ENCODE peak calls at places on chromosomes 16 and 17, in ten cellular contexts. A is psoas muscle, M is left ventricle myocardium inferior, Q is HCT116, E is uterus, I is neural progenitor cell, C is GM12865, N is thoracic aorta, G is tibial artery, V is heart left ventricle. T is an unnamed sample.

GRCh38 chr17:4806770-4807533 is at the start of gene PLD2:
- DNase-seq in V (peak; percentile 89), Q (peak; percentile 42), A (peak; percentile 87), G (peak; percentile 89), I (peak; percentile 96), C (peak; percentile 89), N (no peak), E (peak; percentile 80), M (peak; percentile 90), T (peak; percentile 87)

GRCh38 chr16:86584726-86585721 is 6.7 kb downstream of the FOXL1 start:
- DNase-seq in C (no peak), Q (no peak), V (no peak), I (no peak), E (no peak), G (peak; percentile 71), A (no peak), M (no peak), N (no peak), T (no peak)

GRCh38 chr17:9644910-9645751 is at the start of gene USP43:
- DNase-seq in I (peak; percentile 41), V (no peak), G (no peak), A (peak; percentile 15), M (no peak), E (no peak), N (no peak), C (no peak), Q (peak; percentile 32), T (peak; percentile 67)

GRCh38 chr16:28556914-28557320 is 3.2 kb downstream of the SGF29 start:
- DNase-seq in Q (no peak), N (no peak), C (no peak), E (no peak), I (no peak), G (no peak), A (no peak), V (no peak), M (no peak), T (no peak)

GRCh38 chr16:1870365-1871082 is 1.4 kb downstream of the MEIOB start:
- DNase-seq in V (no peak), M (no peak), N (no peak), G (no peak), I (no peak), Q (peak; percentile 48), E (no peak), C (no peak), A (no peak), T (no peak)

GRCh38 chr16:7113949-7114348 is 218.7 kb upstream of the RBFOX1 start:
- DNase-seq in N (no peak), I (no peak), G (no peak), A (no peak), M (no peak), C (no peak), Q (no peak), E (no peak), V (no peak), T (no peak)

GRCh38 chr16:82506734-82507133 is 120.0 kb upstream of the CDH13 start:
- DNase-seq in G (no peak), E (no peak), M (no peak), A (no peak), V (no peak), N (no peak), Q (no peak), I (no peak), C (no peak), T (no peak)

GRCh38 chr17:77388384-77389306 is 247.9 kb downstream of the SEC14L1 start:
- DNase-seq in I (no peak), C (no peak), M (no peak), A (no peak), V (no peak), G (no peak), E (no peak), N (no peak), Q (no peak), T (no peak)

GRCh38 chr17:65783845-65784334 is 222.4 kb upstream of the AXIN2 start:
- DNase-seq in V (no peak), Q (peak; percentile 76), M (no peak), C (no peak), I (no peak), E (no peak), A (no peak), G (no peak), N (no peak), T (no peak)

GRCh38 chr17:75113798-75114551 is 4.2 kb downstream of the ARMC7 start:
- DNase-seq in C (peak; percentile 97), N (peak; percentile 78), A (peak; percentile 86), Q (peak; percentile 90), I (peak; percentile 91), M (peak; percentile 86), V (peak; percentile 93), G (peak; percentile 92), E (peak; percentile 87), T (peak; percentile 88)

GRCh38 chr16:1929578-1930337 is 11.5 kb upstream of the HS3ST6 start:
- DNase-seq in C (peak; percentile 92), M (peak; percentile 93), G (peak; percentile 91), V (peak; percentile 90), I (peak; percentile 92), N (peak; percentile 40), A (peak; percentile 92), Q (no peak), E (peak; percentile 91), T (peak; percentile 82)

GRCh38 chr17:59547131-59547915 is 18.1 kb upstream of the DHX40 start:
- DNase-seq in E (no peak), N (no peak), Q (no peak), M (no peak), C (no peak), I (no peak), A (no peak), V (no peak), G (no peak), T (no peak)

GRCh38 chr17:42980766-42981397 is 517 bp downstream of the RUNDC1 start:
- DNase-seq in C (peak; percentile 80), E (peak; percentile 36), N (no peak), Q (peak; percentile 31), V (peak; percentile 25), G (no peak), M (peak; percentile 24), I (peak; percentile 78), A (peak; percentile 39), T (peak; percentile 34)
- TF ChIP-seq CTCF in C (peak; percentile 28), E (no peak), N (no peak), Q (no peak), V (no peak), G (no peak), M (peak; percentile 13), I (peak; percentile 32), A (peak; percentile 18), T (no peak)

GRCh38 chr17:81189670-81190530 is 23.9 kb upstream of the AATK start:
- DNase-seq in A (peak; percentile 10), C (no peak), I (peak; percentile 49), M (no peak), G (no peak), E (no peak), Q (no peak), V (peak; percentile 6), N (no peak), T (no peak)
- TF ChIP-seq CTCF in A (no peak), C (no peak), I (peak; percentile 40), M (peak; percentile 34), G (no peak), E (no peak), Q (peak; percentile 44), V (peak; percentile 9), N (no peak), T (no peak)

DNA sequence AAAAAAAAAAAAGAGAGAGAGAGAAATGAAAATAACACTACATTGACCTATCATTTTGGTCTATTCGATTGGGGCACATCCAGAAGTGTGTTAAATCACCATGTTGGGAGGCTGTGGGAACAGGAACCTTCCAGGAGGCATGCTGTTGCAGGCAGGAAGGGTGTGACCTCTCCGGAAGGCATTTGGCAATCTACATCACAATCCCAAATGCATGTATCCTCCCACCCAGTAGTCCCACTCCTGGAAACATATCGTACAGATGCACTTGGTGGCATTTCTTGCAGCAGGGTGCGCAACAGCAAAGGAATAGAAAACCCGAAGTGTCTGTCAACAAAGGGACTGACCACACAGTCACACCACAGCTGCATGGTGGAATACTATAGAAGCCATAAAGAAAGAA is 7.9 kb downstream of the PLLP start:
- DNase-seq in Q (no peak), E (no peak), A (no peak), M (no peak), V (no peak), N (no peak), C (no peak), I (no peak), G (no peak), T (no peak)
- TF ChIP-seq CTCF in Q (no peak), E (no peak), A (no peak), M (no peak), V (no peak), N (no peak), C (no peak), I (no peak), G (no peak), T (no peak)

GRCh38 chr16:11610121-11610505 is 23.4 kb upstream of the LITAF start:
- DNase-seq in V (no peak), G (no peak), C (no peak), A (no peak), N (no peak), I (no peak), M (no peak), E (no peak), Q (no peak), T (no peak)
- TF ChIP-seq CTCF in V (no peak), G (no peak), C (no peak), A (no peak), N (no peak), I (no peak), M (no peak), E (no peak), Q (no peak), T (no peak)

DNA sequence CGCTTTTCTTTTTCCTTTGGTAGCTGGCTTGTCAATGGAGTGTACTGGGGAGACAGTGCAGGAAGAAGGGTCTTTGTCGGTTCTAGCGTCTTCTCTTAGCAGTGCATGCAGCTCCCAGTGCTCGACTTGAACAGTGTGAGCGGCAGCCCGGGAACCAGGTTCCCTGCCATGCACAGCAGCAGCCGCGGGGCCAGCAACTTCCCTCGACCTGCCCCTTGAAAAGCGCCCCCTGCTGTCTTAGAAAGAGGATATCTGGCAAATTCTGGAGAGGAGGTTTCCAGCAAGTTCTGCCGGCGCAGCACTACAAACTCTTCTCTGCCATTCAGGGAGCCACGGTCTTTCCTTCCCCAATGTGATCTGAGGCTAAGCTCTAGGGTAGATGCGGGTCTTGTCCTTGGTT is 451.5 kb downstream of the PMP22 start:
- DNase-seq in I (peak; percentile 71), E (no peak), A (no peak), G (no peak), C (no peak), V (no peak), M (no peak), Q (no peak), N (no peak), T (no peak)
- TF ChIP-seq CTCF in I (peak; percentile 54), E (no peak), A (no peak), G (no peak), C (no peak), V (no peak), M (no peak), Q (peak; percentile 33), N (no peak), T (no peak)